ENCODE peak calls at places on chromosomes 5 and 9, in ten cellular contexts. U is PC-3, A is suprapubic skin, E is IMR-90, R is left ventricle myocardium inferior, I is astrocyte, O is hepatocyte, X is A549, G is transverse colon, F is HCT116. V is an unnamed sample. For H3K4me1, the result is how much of the 10 kb centered on the place peaks cover.

GRCh38 chr5:133827001-133827400 is 141.4 kb downstream of the C5orf15 start:
- DNase-seq in U (no peak), A (peak), E (no peak), R (no peak), I (no peak), O (peak), X (no peak), G (no peak), F (no peak), V (no peak)

GRCh38 chr5:59483971-59484472 is 409.5 kb downstream of the PDE4D start:
- DNase-seq in U (no peak), A (no peak), E (peak), R (no peak), I (peak), O (no peak), X (peak), G (no peak), F (no peak), V (peak)

GRCh38 chr5:53392073-53392472 is 88.4 kb upstream of the FST start:
- DNase-seq in U (no peak), A (no peak), E (no peak), R (no peak), I (no peak), O (no peak), X (no peak), G (no peak), F (no peak), V (no peak)

GRCh38 chr9:37974506-37975173 is 70.7 kb upstream of the SLC25A51 start:
- DNase-seq in U (peak), A (no peak), E (no peak), R (no peak), I (peak), O (peak), X (no peak), G (no peak), F (no peak), V (peak)

GRCh38 chr5:10828241-10828640 is 67.2 kb upstream of the DAP start:
- DNase-seq in U (peak), A (no peak), E (peak), R (no peak), I (peak), O (no peak), X (no peak), G (no peak), F (no peak), V (no peak)

GRCh38 chr9:109780453-109781033 is 545 bp downstream of the PALM2AKAP2 start:
- DNase-seq in U (peak), A (no peak), E (no peak), R (no peak), I (peak), O (no peak), X (no peak), G (no peak), F (no peak), V (peak)

GRCh38 chr9:94808926-94809700 is 82.6 kb downstream of the AOPEP start:
- DNase-seq in U (no peak), A (no peak), E (peak), R (no peak), I (peak), O (no peak), X (no peak), G (no peak), F (no peak), V (no peak)

GRCh38 chr9:98010450-98010849 is 27.3 kb downstream of the ANP32B start:
- DNase-seq in U (peak), A (no peak), E (peak), R (no peak), I (peak), O (peak), X (peak), G (peak), F (no peak), V (peak)

GRCh38 chr9:96450613-96451544 is 910 bp downstream of the HABP4 start:
- DNase-seq in U (peak), A (peak), E (peak), R (peak), I (peak), O (peak), X (peak), G (peak), F (no peak), V (peak)

GRCh38 chr9:29830815-29831214 is 2257.5 kb upstream of the C9orf72 start:
- DNase-seq in U (peak), A (no peak), E (no peak), R (no peak), I (peak), O (peak), X (peak), G (peak), F (peak), V (peak)

GRCh38 chr5:110376281-110376916 is 350.1 kb downstream of the TMEM232 start:
- DNase-seq in U (no peak), A (no peak), E (no peak), R (no peak), I (peak), O (peak), X (no peak), G (no peak), F (no peak), V (peak)

GRCh38 chr5:76471994-76472337 is 68.9 kb downstream of the IQGAP2 start:
- DNase-seq in U (no peak), A (no peak), E (no peak), R (no peak), I (no peak), O (no peak), X (no peak), G (no peak), F (no peak), V (no peak)

GRCh38 chr5:97165726-97166125 is 17.3 kb downstream of the RIOK2 start:
- DNase-seq in U (no peak), A (no peak), E (no peak), R (no peak), I (no peak), O (peak), X (peak), G (peak), F (no peak), V (no peak)

GRCh38 chr5:167442922-167443321 is 848.5 kb upstream of the WWC1 start:
- DNase-seq in U (no peak), A (no peak), E (no peak), R (no peak), I (peak), O (no peak), X (no peak), G (no peak), F (no peak), V (peak)

GRCh38 chr9:129720181-129720864 is 32.5 kb downstream of the PTGES start:
- DNase-seq in U (peak), A (no peak), E (no peak), R (no peak), I (no peak), O (no peak), X (peak), G (no peak), F (no peak), V (no peak)

GRCh38 chr5:38692780-38693507 is 136.5 kb upstream of the LIFR start:
- DNase-seq in U (peak), A (no peak), E (no peak), R (no peak), I (no peak), O (peak), X (no peak), G (no peak), F (no peak), V (no peak)

GRCh38 chr9:136645343-136645902 is 17.3 kb upstream of the EGFL7 start:
- DNase-seq in U (no peak), A (no peak), E (no peak), R (no peak), I (no peak), O (no peak), X (no peak), G (no peak), F (no peak), V (no peak)

GRCh38 chr5:81879936-81880335 is 91.9 kb upstream of the ATG10 start:
- DNase-seq in U (no peak), A (no peak), E (no peak), R (no peak), I (no peak), O (no peak), X (no peak), G (no peak), F (no peak), V (no peak)

GRCh38 chr9:120267929-120268328 is 312.0 kb downstream of the CDK5RAP2 start:
- DNase-seq in U (no peak), A (no peak), E (peak), R (no peak), I (no peak), O (no peak), X (no peak), G (no peak), F (no peak), V (no peak)

GRCh38 chr5:15501057-15501791 is 1.2 kb downstream of the FBXL7 start:
- DNase-seq in U (no peak), A (no peak), E (peak), R (peak), I (peak), O (peak), X (peak), G (peak), F (no peak), V (peak)

GRCh38 chr9:97900738-97901565 is 21.3 kb downstream of the TRMO start:
- DNase-seq in U (peak), A (no peak), E (peak), R (no peak), I (peak), O (peak), X (peak), G (no peak), F (peak), V (peak)

GRCh38 chr9:91899611-91900010 is 50.4 kb downstream of the ROR2 start:
- DNase-seq in U (no peak), A (no peak), E (no peak), R (no peak), I (no peak), O (no peak), X (no peak), G (no peak), F (no peak), V (no peak)
- H3K4me1 ChIP-seq in U (under half), A (half or more), E (under half), R (under half), I (under half), O (half or more), X (under half), G (half or more), F (under half), V (half or more)

GRCh38 chr5:156378159-156378558 is 51.2 kb downstream of the SGCD start:
- DNase-seq in U (no peak), A (no peak), E (no peak), R (no peak), I (no peak), O (no peak), X (no peak), G (no peak), F (no peak), V (no peak)

GRCh38 chr5:156383510-156383909 is 56.5 kb downstream of the SGCD start:
- DNase-seq in U (no peak), A (no peak), E (peak), R (no peak), I (peak), O (no peak), X (no peak), G (no peak), F (no peak), V (peak)

GRCh38 chr5:156376751-156377150 is 49.8 kb downstream of the SGCD start:
- DNase-seq in U (no peak), A (no peak), E (no peak), R (no peak), I (no peak), O (no peak), X (no peak), G (no peak), F (no peak), V (no peak)

GRCh38 chr5:156379198-156379597 is 52.2 kb downstream of the SGCD start:
- DNase-seq in U (no peak), A (no peak), E (no peak), R (no peak), I (no peak), O (no peak), X (no peak), G (no peak), F (no peak), V (no peak)

DNA sequence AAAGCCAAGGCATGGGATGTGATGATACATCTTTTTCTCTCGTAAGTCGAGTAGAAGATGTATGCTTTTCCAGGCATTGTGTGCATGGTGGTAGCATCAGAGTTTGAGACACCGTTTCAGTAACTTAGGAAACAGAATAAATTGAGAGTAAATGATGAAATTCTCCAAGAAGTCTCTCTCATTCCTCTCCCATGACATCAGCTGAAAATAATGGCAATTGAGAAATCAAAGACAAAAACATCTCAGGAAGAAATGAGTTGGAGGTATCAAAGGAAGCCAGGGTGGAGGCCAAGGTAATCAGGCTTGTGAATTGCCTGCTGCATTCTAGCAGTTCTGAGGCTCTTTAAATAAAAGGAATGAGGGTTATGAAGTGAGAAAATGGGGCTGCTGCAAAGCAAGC is 53.9 kb downstream of the SGCD start:
- DNase-seq in U (no peak), A (no peak), E (peak), R (no peak), I (peak), O (peak), X (peak), G (no peak), F (no peak), V (peak)
- H3K4me1 ChIP-seq in U (under half), A (under half), E (under half), R (half or more), I (under half), O (under half), X (under half), G (under half), F (under half), V (under half)

DNA sequence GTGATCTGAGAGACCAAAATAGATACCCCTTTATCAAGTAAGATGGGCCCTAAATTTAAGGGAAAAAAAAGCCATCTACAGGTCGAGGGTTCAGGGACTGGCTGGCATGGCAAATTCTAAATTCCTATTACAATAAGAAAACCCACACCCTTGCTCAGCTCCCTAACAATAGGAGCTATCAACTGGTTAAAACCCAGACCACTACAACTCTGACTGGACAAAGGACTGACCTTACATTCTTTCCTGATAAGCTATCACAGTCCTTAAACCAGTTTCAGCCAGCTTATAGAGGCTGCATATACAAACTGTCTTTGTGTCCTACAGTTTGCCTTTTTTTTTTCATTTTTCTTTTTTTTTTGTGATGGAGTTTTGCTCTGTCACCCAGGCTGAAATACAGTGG is 803.6 kb downstream of the NR2F1-AS1 start:
- DNase-seq in U (no peak), A (no peak), E (peak), R (no peak), I (peak), O (no peak), X (no peak), G (no peak), F (no peak), V (no peak)
- H3K4me1 ChIP-seq in U (under half), A (under half), E (under half), R (under half), I (under half), O (under half), X (under half), G (under half), F (under half), V (under half)

DNA sequence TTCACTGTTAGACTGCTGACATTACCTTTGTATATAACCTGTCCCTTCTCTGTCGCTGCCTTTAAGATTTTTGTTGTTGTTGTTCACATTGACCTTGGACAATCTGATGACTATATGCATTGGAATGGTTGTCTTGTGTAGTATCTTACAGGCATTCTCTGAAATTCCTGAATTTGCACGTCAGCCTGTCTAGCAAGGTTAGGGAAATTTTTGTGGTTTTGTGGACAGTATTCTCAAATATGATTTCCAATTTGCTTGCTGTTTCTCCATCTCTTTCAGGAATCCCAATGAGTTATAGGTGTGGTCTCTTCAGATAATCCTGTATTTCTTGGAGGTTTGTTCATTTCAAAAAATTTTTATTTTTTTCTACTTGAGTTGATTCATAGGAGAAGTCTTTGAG is 140.8 kb downstream of the PRR16 start:
- DNase-seq in U (peak), A (no peak), E (peak), R (no peak), I (peak), O (no peak), X (peak), G (no peak), F (peak), V (peak)
- H3K4me1 ChIP-seq in U (under half), A (under half), E (under half), R (under half), I (under half), O (under half), X (under half), G (under half), F (under half), V (under half)

DNA sequence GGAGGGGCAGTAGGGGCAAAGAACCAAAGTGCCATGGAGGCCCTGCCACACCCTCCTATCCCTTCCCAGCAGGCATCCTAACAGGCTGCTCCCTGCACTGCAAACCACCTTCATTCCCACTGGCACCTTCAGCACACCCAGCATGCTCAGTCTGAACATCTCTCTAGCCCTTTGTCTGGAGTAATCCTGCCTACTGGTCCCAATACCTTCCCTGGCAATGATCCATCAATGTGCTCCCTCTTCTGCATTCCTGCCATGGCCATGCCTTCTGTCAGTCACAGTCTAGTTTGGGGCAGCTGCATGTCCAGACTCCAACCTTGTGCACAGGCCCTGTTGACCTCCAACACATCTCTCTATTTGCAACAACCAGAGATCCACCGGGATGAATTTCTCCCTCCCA is 4.9 kb downstream of the MACROH2A1 start:
- DNase-seq in U (no peak), A (no peak), E (no peak), R (no peak), I (no peak), O (no peak), X (no peak), G (no peak), F (no peak), V (no peak)
- H3K4me1 ChIP-seq in U (under half), A (half or more), E (under half), R (half or more), I (half or more), O (half or more), X (under half), G (half or more), F (under half), V (under half)

GRCh38 chr5:149487672-149488071 is 63.6 kb downstream of the CSNK1A1 start:
- DNase-seq in U (no peak), A (no peak), E (no peak), R (no peak), I (no peak), O (no peak), X (no peak), G (no peak), F (no peak), V (no peak)
- H3K4me1 ChIP-seq in U (half or more), A (half or more), E (under half), R (half or more), I (under half), O (under half), X (half or more), G (half or more), F (half or more), V (under half)

DNA sequence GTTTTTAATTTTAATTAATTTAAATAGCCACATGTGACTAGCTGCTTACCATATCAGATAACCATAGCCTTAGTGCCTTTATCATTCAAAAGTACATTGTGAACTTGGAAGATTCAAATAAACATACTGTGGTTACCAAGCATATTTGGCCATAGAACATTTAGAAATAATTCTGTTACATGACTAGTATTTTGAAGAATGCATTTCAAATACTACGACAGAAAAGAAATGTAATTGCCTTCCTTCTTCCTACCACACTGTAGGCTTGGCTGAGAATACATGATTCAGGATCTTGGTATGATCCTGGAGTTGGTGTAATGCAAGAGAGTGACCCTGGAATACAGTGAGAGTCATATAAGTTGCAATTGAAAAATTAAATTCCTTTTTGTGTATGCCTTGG is 109.7 kb upstream of the PCA3 start:
- DNase-seq in U (peak), A (no peak), E (peak), R (no peak), I (peak), O (no peak), X (no peak), G (no peak), F (no peak), V (peak)
- H3K4me1 ChIP-seq in U (under half), A (under half), E (under half), R (under half), I (under half), O (under half), X (under half), G (half or more), F (under half), V (under half)

GRCh38 chr9:127769985-127770904 is 8.2 kb downstream of the SH2D3C start:
- DNase-seq in U (no peak), A (no peak), E (no peak), R (no peak), I (no peak), O (no peak), X (no peak), G (no peak), F (no peak), V (no peak)

GRCh38 chr9:127767909-127768331 is 10.5 kb downstream of the SH2D3C start:
- DNase-seq in U (no peak), A (no peak), E (peak), R (no peak), I (peak), O (peak), X (no peak), G (no peak), F (no peak), V (peak)

GRCh38 chr9:127767405-127767804 is 11.1 kb downstream of the SH2D3C start:
- DNase-seq in U (no peak), A (no peak), E (no peak), R (no peak), I (no peak), O (no peak), X (no peak), G (no peak), F (no peak), V (no peak)

GRCh38 chr9:127768666-127769065 is 9.8 kb downstream of the SH2D3C start:
- DNase-seq in U (no peak), A (no peak), E (no peak), R (no peak), I (no peak), O (no peak), X (no peak), G (no peak), F (no peak), V (no peak)

DNA sequence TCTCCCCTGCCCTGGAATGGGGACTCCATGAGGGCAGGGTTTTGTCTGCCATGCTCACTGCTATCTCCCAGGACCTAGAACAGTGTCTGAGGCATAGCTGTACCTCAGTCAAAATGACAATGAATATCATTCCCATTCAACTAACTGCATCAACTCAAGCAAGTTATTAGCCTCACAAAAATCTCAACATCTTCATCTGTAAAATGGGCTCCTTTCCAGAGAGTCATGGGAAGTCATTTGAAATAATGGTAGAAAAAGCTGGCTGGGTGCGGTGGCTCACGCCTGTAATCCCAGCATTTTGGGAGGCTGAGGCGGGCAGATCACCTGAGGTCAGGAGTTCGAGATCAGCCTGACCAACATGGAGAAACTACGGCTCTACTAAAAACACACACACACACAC is 9.4 kb downstream of the SH2D3C start:
- DNase-seq in U (no peak), A (no peak), E (no peak), R (no peak), I (no peak), O (no peak), X (no peak), G (no peak), F (no peak), V (no peak)
- H3K4me1 ChIP-seq in U (under half), A (under half), E (under half), R (half or more), I (under half), O (under half), X (under half), G (under half), F (under half), V (under half)